ENCODE peak calls at places on chromosomes 12 and 14, in seven cellular contexts. S is MM.1S, T is cardiac muscle cell, O is psoas muscle, L is adipocyte, J is heart right ventricle, E is body of pancreas. Y is an unnamed sample. For H3K4me1, the result is how much of the 10 kb centered on the place peaks cover.

GRCh38 chr12:54439521-54440255 is 20.6 kb upstream of the ITGA5 start:
- DNase-seq in S (peak), T (peak), O (no peak), L (peak), J (no peak), E (no peak), Y (peak)

GRCh38 chr12:93137656-93138612 is 208.8 kb upstream of the EEA1 start:
- DNase-seq in S (no peak), T (no peak), O (no peak), L (peak), J (no peak), E (no peak), Y (no peak)

GRCh38 chr12:31029916-31030562 is 43.6 kb upstream of the DDX11 start:
- DNase-seq in S (peak), T (peak), O (no peak), L (no peak), J (peak), E (no peak), Y (no peak)

GRCh38 chr14:71472281-71472960 is 459.8 kb upstream of the RGS6 start:
- DNase-seq in S (no peak), T (no peak), O (no peak), L (peak), J (no peak), E (no peak), Y (no peak)

GRCh38 chr12:63989301-63989845 is 144.9 kb downstream of the SRGAP1 start:
- DNase-seq in S (no peak), T (no peak), O (no peak), L (peak), J (no peak), E (no peak), Y (no peak)

GRCh38 chr14:96754162-96754844 is 42.9 kb upstream of the VRK1 start:
- DNase-seq in S (no peak), T (no peak), O (no peak), L (no peak), J (no peak), E (no peak), Y (no peak)

GRCh38 chr12:52175411-52176350 is 16.1 kb downstream of the KRT80 start:
- DNase-seq in S (no peak), T (no peak), O (no peak), L (no peak), J (no peak), E (no peak), Y (no peak)

GRCh38 chr12:81079280-81080076 is 1.6 kb downstream of the ACSS3 start:
- DNase-seq in S (no peak), T (no peak), O (no peak), L (no peak), J (no peak), E (no peak), Y (no peak)

GRCh38 chr12:84497819-84498218 is 414.8 kb downstream of the SLC6A15 start:
- DNase-seq in S (no peak), T (peak), O (no peak), L (peak), J (no peak), E (peak), Y (no peak)

GRCh38 chr12:29562167-29562776 is 64.8 kb upstream of the OVCH1 start:
- DNase-seq in S (no peak), T (peak), O (no peak), L (no peak), J (no peak), E (no peak), Y (no peak)

GRCh38 chr12:57476162-57476992 is 3.3 kb downstream of the ARHGAP9 start:
- DNase-seq in S (no peak), T (no peak), O (no peak), L (no peak), J (no peak), E (no peak), Y (peak)

GRCh38 chr14:52154992-52155655 is 86.3 kb upstream of the NID2 start:
- DNase-seq in S (no peak), T (no peak), O (no peak), L (no peak), J (no peak), E (no peak), Y (no peak)

GRCh38 chr12:82801951-82802610 is 115.4 kb downstream of the TMTC2 start:
- DNase-seq in S (no peak), T (no peak), O (no peak), L (no peak), J (no peak), E (no peak), Y (no peak)

GRCh38 chr14:22613091-22613695 is 15.1 kb downstream of the ABHD4 start:
- DNase-seq in S (peak), T (no peak), O (no peak), L (peak), J (no peak), E (no peak), Y (no peak)

GRCh38 chr12:58841058-58841798 is 79.1 kb downstream of the LRIG3 start:
- DNase-seq in S (no peak), T (peak), O (no peak), L (no peak), J (peak), E (no peak), Y (no peak)

GRCh38 chr14:50082784-50083466 is 33.4 kb downstream of the VCPKMT start:
- DNase-seq in S (peak), T (no peak), O (no peak), L (peak), J (no peak), E (no peak), Y (peak)

GRCh38 chr14:100108840-100109593 is 43.8 kb downstream of the EVL start:
- DNase-seq in S (no peak), T (no peak), O (no peak), L (peak), J (no peak), E (peak), Y (no peak)

GRCh38 chr12:119114294-119114693 is 64.4 kb upstream of the HSPB8 start:
- DNase-seq in S (no peak), T (no peak), O (no peak), L (no peak), J (no peak), E (no peak), Y (no peak)

GRCh38 chr12:46574853-46575252 is 202.3 kb upstream of the SLC38A2 start:
- DNase-seq in S (no peak), T (no peak), O (no peak), L (no peak), J (no peak), E (no peak), Y (no peak)

GRCh38 chr12:46266869-46267617 is 1.8 kb downstream of the SLC38A1 start:
- DNase-seq in S (peak), T (peak), O (peak), L (peak), J (peak), E (peak), Y (peak)

GRCh38 chr12:113980537-113981337 is 14.6 kb upstream of the RBM19 start:
- DNase-seq in S (peak), T (peak), O (no peak), L (peak), J (no peak), E (peak), Y (no peak)

GRCh38 chr12:42097971-42098370 is 46.7 kb downstream of the GXYLT1 start:
- DNase-seq in S (peak), T (no peak), O (no peak), L (no peak), J (no peak), E (no peak), Y (peak)

GRCh38 chr14:54194501-54194900 is 202.3 kb upstream of the CDKN3 start:
- DNase-seq in S (no peak), T (no peak), O (no peak), L (peak), J (no peak), E (no peak), Y (no peak)

GRCh38 chr12:53067993-53068770 is 11.0 kb downstream of the SPRYD3 start:
- DNase-seq in S (no peak), T (no peak), O (no peak), L (no peak), J (no peak), E (no peak), Y (no peak)

GRCh38 chr14:100725587-100726387 is 905 bp upstream of the DLK1 start:
- DNase-seq in S (no peak), T (no peak), O (peak), L (no peak), J (no peak), E (no peak), Y (no peak)

GRCh38 chr12:120447992-120448391 is 1.7 kb downstream of the GATC start:
- DNase-seq in S (no peak), T (no peak), O (no peak), L (no peak), J (no peak), E (no peak), Y (no peak)

GRCh38 chr12:132600048-132601032 is 10.0 kb downstream of the LRCOL1 start:
- DNase-seq in S (no peak), T (peak), O (peak), L (peak), J (peak), E (peak), Y (peak)

GRCh38 chr12:132146772-132147422 is 2.6 kb downstream of the NOC4L start:
- DNase-seq in S (no peak), T (no peak), O (no peak), L (no peak), J (no peak), E (no peak), Y (no peak)

GRCh38 chr12:104957388-104958008 is 592 bp downstream of the SLC41A2 start:
- DNase-seq in S (peak), T (no peak), O (no peak), L (peak), J (peak), E (no peak), Y (no peak)

GRCh38 chr12:53046655-53047220 is 3.1 kb upstream of the TNS2 start:
- DNase-seq in S (peak), T (peak), O (peak), L (peak), J (peak), E (peak), Y (peak)

GRCh38 chr12:27367078-27367477 is 34.4 kb downstream of the BMAL2 start:
- DNase-seq in S (no peak), T (no peak), O (no peak), L (no peak), J (no peak), E (no peak), Y (no peak)

GRCh38 chr14:94522115-94522724 is 13.0 kb upstream of the SERPINA12 start:
- DNase-seq in S (no peak), T (no peak), O (no peak), L (no peak), J (no peak), E (no peak), Y (no peak)

GRCh38 chr12:107749094-107749493 is 11.8 kb downstream of the PRDM4 start:
- DNase-seq in S (no peak), T (no peak), O (no peak), L (peak), J (no peak), E (no peak), Y (no peak)

GRCh38 chr12:72673853-72674252 is 401.7 kb downstream of the TRHDE start:
- DNase-seq in S (peak), T (no peak), O (no peak), L (no peak), J (no peak), E (no peak), Y (no peak)

GRCh38 chr12:82479511-82479910 is 121.2 kb downstream of the METTL25 start:
- DNase-seq in S (no peak), T (no peak), O (no peak), L (peak), J (no peak), E (no peak), Y (no peak)

GRCh38 chr12:85639834-85640233 is 196.4 kb downstream of the RASSF9 start:
- DNase-seq in S (no peak), T (no peak), O (no peak), L (no peak), J (no peak), E (no peak), Y (no peak)

GRCh38 chr12:108126212-108126611 is 2.9 kb upstream of the WSCD2 start:
- DNase-seq in S (no peak), T (no peak), O (no peak), L (no peak), J (no peak), E (no peak), Y (no peak)

GRCh38 chr12:124516850-124517249 is 50.6 kb downstream of the NCOR2 start:
- DNase-seq in S (no peak), T (no peak), O (no peak), L (no peak), J (no peak), E (peak), Y (no peak)

GRCh38 chr12:124518051-124518932 is 49.1 kb downstream of the NCOR2 start:
- DNase-seq in S (no peak), T (peak), O (peak), L (peak), J (peak), E (peak), Y (no peak)

GRCh38 chr12:124515981-124516380 is 51.4 kb downstream of the NCOR2 start:
- DNase-seq in S (no peak), T (no peak), O (peak), L (no peak), J (peak), E (no peak), Y (no peak)

GRCh38 chr12:124514996-124515932 is 52.1 kb downstream of the NCOR2 start:
- DNase-seq in S (no peak), T (no peak), O (no peak), L (no peak), J (no peak), E (no peak), Y (no peak)

GRCh38 chr12:124517260-124518050 is 50.0 kb downstream of the NCOR2 start:
- DNase-seq in S (no peak), T (no peak), O (peak), L (peak), J (peak), E (peak), Y (no peak)
- H3K4me1 ChIP-seq in S (under half), T (half or more), O (half or more), L (half or more), J (half or more), E (half or more), Y (under half)

DNA sequence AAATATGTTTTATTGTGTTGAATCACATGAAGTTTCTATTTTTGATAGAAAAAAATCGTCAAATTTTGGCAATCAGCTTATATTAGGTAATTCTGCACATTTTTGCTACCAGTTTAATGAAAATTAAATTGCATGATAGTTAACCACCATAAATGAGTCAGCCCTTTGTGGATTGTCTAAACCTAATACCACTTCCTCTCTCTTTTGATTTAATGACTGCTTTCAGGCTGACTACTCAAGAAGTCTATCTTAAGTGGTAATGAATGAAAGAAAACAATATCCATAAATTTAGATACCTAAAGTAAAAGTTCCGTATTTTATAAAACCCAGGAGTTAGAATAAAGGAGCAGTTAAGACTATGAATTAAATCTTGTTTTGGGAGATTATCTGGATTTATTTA is 450.5 kb downstream of the TMEM117 start:
- DNase-seq in S (no peak), T (no peak), O (no peak), L (peak), J (no peak), E (no peak), Y (no peak)
- H3K4me1 ChIP-seq in S (under half), T (under half), O (under half), L (under half), J (under half), E (under half), Y (under half)

GRCh38 chr14:91401751-91402150 is 15.9 kb downstream of the CCDC88C start:
- DNase-seq in S (no peak), T (no peak), O (no peak), L (no peak), J (no peak), E (no peak), Y (no peak)

GRCh38 chr14:91399868-91400640 is 17.6 kb downstream of the CCDC88C start:
- DNase-seq in S (peak), T (no peak), O (no peak), L (no peak), J (no peak), E (no peak), Y (peak)

GRCh38 chr14:91400696-91401095 is 16.9 kb downstream of the CCDC88C start:
- DNase-seq in S (no peak), T (no peak), O (no peak), L (no peak), J (no peak), E (no peak), Y (no peak)

GRCh38 chr14:91403069-91403600 is 14.5 kb downstream of the CCDC88C start:
- DNase-seq in S (no peak), T (no peak), O (no peak), L (no peak), J (no peak), E (peak), Y (no peak)

GRCh38 chr14:91402278-91403068 is 15.1 kb downstream of the CCDC88C start:
- DNase-seq in S (no peak), T (no peak), O (no peak), L (no peak), J (no peak), E (peak), Y (no peak)
- H3K4me1 ChIP-seq in S (half or more), T (under half), O (under half), L (under half), J (half or more), E (half or more), Y (half or more)

DNA sequence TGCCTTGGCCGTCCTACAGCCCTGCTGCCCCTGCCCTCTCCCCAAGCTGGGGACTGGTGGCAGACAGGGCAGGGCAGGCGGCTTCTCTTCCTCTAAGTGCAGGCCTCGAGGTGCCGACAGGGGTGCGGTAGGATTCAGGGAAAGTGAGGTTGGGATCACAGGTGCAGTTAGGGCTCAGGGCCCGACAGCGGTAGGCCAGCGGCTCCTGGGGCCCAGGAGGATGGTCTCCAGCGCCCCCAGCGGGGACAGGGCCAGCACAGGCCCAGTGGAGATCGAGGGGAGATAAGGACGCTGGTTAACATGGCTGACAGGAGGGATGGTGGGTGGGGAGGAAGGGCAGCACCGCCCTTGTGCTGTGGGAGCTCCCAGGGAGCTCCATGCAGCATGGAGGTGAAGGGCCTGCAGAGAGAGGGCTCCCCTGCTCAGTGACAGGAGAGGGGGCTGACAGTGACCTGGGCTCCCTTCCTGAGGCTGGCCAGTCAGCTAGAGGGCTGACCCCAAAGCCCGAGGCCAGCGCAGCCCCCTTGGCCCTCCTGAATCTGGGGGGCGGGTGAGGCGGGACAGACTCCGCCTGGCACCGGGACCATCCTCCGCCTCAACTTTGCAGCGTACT is 860 bp upstream of the CRIP1 start:
- DNase-seq in S (no peak), T (peak), O (no peak), L (no peak), J (peak), E (no peak), Y (peak)
- H3K4me1 ChIP-seq in S (under half), T (half or more), O (under half), L (under half), J (half or more), E (half or more), Y (half or more)